ENCODE peak calls at places on chromosomes 5 and 9, in nine cellular contexts. E is right atrium auricular region; K is CD4-positive, CD25-positive, alpha-beta regulatory T cell; I is body of pancreas; A is lung; Y is cardiac muscle cell; Q is DND-41; R is OCI-LY7; X is endothelial cell of umbilical vein. D is an unnamed sample.
A peak's percentile ranks its signal among the peaks of the same experiment; 100 is the strongest.

GRCh38 chr5:123951204-123951977 is 439.4 kb downstream of the CSNK1G3 start:
- DNase-seq in E (no peak), X (peak; percentile 14), A (no peak), Q (no peak), K (no peak), R (no peak), I (no peak), Y (peak; percentile 91), D (no peak)

GRCh38 chr5:17129093-17129492 is 88.3 kb upstream of the BASP1 start:
- DNase-seq in Y (no peak), R (no peak), K (no peak), X (no peak), I (no peak), E (no peak), Q (no peak), A (no peak), D (no peak)

GRCh38 chr9:97059661-97060060 is 20.7 kb upstream of the CTSV start:
- DNase-seq in K (peak; percentile 5), I (no peak), R (no peak), E (no peak), A (no peak), Y (no peak), Q (no peak), X (no peak), D (no peak)

GRCh38 chr5:37189355-37189754 is 59.8 kb downstream of the CPLANE1 start:
- DNase-seq in E (no peak), R (no peak), Q (no peak), K (no peak), Y (no peak), I (no peak), X (no peak), A (no peak), D (no peak)

GRCh38 chr5:96880402-96881164 is 4.3 kb downstream of the ERAP2 start:
- DNase-seq in Q (no peak), A (no peak), Y (peak; percentile 48), E (no peak), R (no peak), I (no peak), K (no peak), X (peak; percentile 88), D (no peak)

GRCh38 chr5:9015250-9015936 is 530.5 kb downstream of the SEMA5A start:
- DNase-seq in I (no peak), A (no peak), Y (peak; percentile 55), K (no peak), Q (peak; percentile 72), X (no peak), R (no peak), E (no peak), D (no peak)

GRCh38 chr9:130523921-130524320 is 55.5 kb upstream of the FUBP3 start:
- DNase-seq in X (no peak), I (no peak), E (no peak), R (no peak), K (no peak), Q (no peak), A (no peak), Y (no peak), D (no peak)

GRCh38 chr5:152676177-152676576 is 271.1 kb upstream of the NMUR2 start:
- DNase-seq in R (no peak), A (no peak), E (no peak), I (no peak), Y (no peak), X (no peak), K (no peak), Q (no peak), D (no peak)

GRCh38 chr9:18544456-18544855 is 70.5 kb downstream of the ADAMTSL1 start:
- DNase-seq in X (no peak), R (no peak), Q (no peak), K (no peak), A (no peak), I (no peak), E (no peak), Y (no peak), D (no peak)

GRCh38 chr5:120388016-120388781 is 75.9 kb upstream of the PRR16 start:
- DNase-seq in K (peak; percentile 5), Y (peak; percentile 94), A (no peak), X (peak; percentile 57), Q (peak; percentile 60), I (no peak), E (no peak), R (no peak), D (no peak)

GRCh38 chr5:128084228-128085167 is 932 bp downstream of the SLC12A2 start:
- DNase-seq in I (peak; percentile 50), Q (peak; percentile 44), X (peak; percentile 37), E (no peak), Y (peak; percentile 35), A (peak; percentile 37), R (peak; percentile 64), K (peak; percentile 59), D (peak; percentile 44)

GRCh38 chr9:77224750-77225312 is 47.5 kb downstream of the VPS13A start:
- DNase-seq in I (no peak), E (no peak), R (no peak), X (no peak), A (no peak), K (no peak), Q (no peak), Y (peak; percentile 17), D (no peak)

GRCh38 chr5:132260051-132260450 is 2.6 kb downstream of the PDLIM4 start:
- DNase-seq in I (no peak), A (no peak), K (no peak), Y (no peak), Q (no peak), R (no peak), X (peak; percentile 65), E (no peak), D (no peak)

GRCh38 chr9:23590601-23591000 is 235.4 kb downstream of the ELAVL2 start:
- DNase-seq in Y (no peak), R (no peak), Q (no peak), K (peak; percentile 3), X (peak; percentile 34), E (no peak), I (no peak), A (no peak), D (no peak)

DNA sequence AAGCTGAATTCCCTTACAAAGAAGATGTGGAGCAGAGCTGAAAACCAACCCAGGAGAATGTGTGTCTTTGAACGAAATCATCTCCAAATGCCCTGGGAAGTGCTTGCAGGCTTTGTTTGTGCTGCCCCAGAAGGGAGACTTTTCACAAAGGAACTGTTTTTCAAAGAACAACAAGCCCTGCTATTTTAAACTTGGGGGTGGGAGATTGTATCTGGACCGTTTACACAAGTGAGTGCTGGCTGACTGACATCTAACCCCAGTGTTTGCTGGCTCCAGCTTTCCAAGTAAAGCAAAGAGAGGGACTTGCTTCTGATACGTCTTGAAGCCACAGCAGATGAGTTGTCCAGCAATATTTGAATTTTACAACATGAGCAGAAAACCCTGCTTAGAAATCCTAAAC is 1.6 kb downstream of the ADAMTS12 start:
- DNase-seq in R (no peak), Y (peak; percentile 33), A (no peak), E (no peak), Q (no peak), X (no peak), I (no peak), K (no peak), D (no peak)
- H3K4me3 ChIP-seq in R (no peak overlapping the region), Y (peak overlapping the region; percentile 66), A (no peak overlapping the region), E (no peak overlapping the region), Q (no peak overlapping the region), X (no peak overlapping the region), I (no peak overlapping the region), K (no peak overlapping the region), D (no peak overlapping the region)

DNA sequence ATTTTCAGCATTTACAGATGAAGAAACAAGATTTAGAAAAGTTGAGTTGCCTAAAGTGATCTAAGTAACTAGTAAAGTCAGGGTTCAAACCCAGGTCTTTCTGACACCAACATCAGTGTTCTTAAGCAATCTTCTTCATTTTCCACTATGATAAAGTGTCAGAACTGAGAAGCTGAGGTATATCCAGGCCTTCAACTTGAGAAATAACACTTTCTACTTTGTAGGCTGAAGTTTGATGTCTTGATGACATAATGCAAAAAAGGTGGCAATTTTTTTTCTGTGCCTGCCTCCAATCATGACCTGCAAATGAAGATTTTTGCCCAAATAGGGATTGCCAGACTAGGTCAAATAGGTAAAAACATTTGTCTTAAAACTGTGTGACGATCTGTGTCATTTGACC is 81.3 kb downstream of the NR3C1 start:
- DNase-seq in R (no peak), Q (no peak), A (no peak), K (no peak), E (no peak), X (no peak), Y (no peak), I (no peak), D (no peak)
- H3K4me1 ChIP-seq in R (no peaks in the 10 kb centered on the region), Q (no peaks in the 10 kb centered on the region), A (peaks cover 34% of the 10 kb centered on the region), K (peaks cover 7% of the 10 kb centered on the region), E (no peaks in the 10 kb centered on the region), X (peaks cover 3% of the 10 kb centered on the region), Y (no peaks in the 10 kb centered on the region), I (peaks cover 27% of the 10 kb centered on the region), D (peaks cover 11% of the 10 kb centered on the region)

GRCh38 chr5:74684900-74685851 is at the start of gene HEXB:
- DNase-seq in E (peak; percentile 92), K (peak; percentile 87), R (peak; percentile 72), A (peak; percentile 91), Q (peak; percentile 82), I (peak; percentile 91), X (peak; percentile 84), Y (peak; percentile 90), D (peak; percentile 85)

GRCh38 chr5:74686962-74687751 is 2.1 kb downstream of the HEXB start:
- DNase-seq in I (no peak), X (peak; percentile 12), Y (no peak), Q (no peak), K (no peak), A (no peak), E (no peak), R (no peak), D (no peak)

GRCh38 chr5:74682636-74683035 is 2.4 kb upstream of the HEXB start:
- DNase-seq in X (no peak), E (no peak), A (no peak), I (no peak), Y (no peak), Q (no peak), K (no peak), R (no peak), D (no peak)

GRCh38 chr5:74685979-74686631 is 1.1 kb downstream of the HEXB start:
- DNase-seq in I (no peak), K (peak; percentile 15), R (peak; percentile 48), Y (peak; percentile 75), E (no peak), X (peak; percentile 32), Q (peak; percentile 30), A (no peak), D (no peak)
- H3K4me3 ChIP-seq in I (no peak overlapping the region), K (peak overlapping the region; percentile 90), R (peak overlapping the region; percentile 81), Y (peak overlapping the region; percentile 52), E (peak overlapping the region; percentile 92), X (peak overlapping the region; percentile 26), Q (peak overlapping the region; percentile 76), A (peak overlapping the region; percentile 87), D (peak overlapping the region; percentile 95)

GRCh38 chr9:116897181-116897580 is 210.1 kb downstream of the TRIM32 start:
- DNase-seq in Y (no peak), A (no peak), R (no peak), E (no peak), Q (no peak), X (no peak), K (no peak), I (no peak), D (no peak)

GRCh38 chr9:116888066-116888465 is 201.0 kb downstream of the TRIM32 start:
- DNase-seq in I (no peak), K (no peak), A (no peak), X (no peak), Q (no peak), Y (no peak), R (no peak), E (no peak), D (no peak)

GRCh38 chr9:116895956-116896355 is 208.9 kb downstream of the TRIM32 start:
- DNase-seq in A (no peak), E (no peak), X (no peak), Q (no peak), I (no peak), R (no peak), K (no peak), Y (no peak), D (no peak)

GRCh38 chr9:116891438-116891837 is 204.3 kb downstream of the TRIM32 start:
- DNase-seq in X (no peak), E (no peak), I (no peak), A (no peak), K (no peak), Y (no peak), Q (no peak), R (no peak), D (no peak)
- H3K4me1 ChIP-seq in X (no peaks in the 10 kb centered on the region), E (no peaks in the 10 kb centered on the region), I (no peaks in the 10 kb centered on the region), A (no peaks in the 10 kb centered on the region), K (no peaks in the 10 kb centered on the region), Y (no peaks in the 10 kb centered on the region), Q (no peaks in the 10 kb centered on the region), R (no peaks in the 10 kb centered on the region), D (no peaks in the 10 kb centered on the region)